ENCODE peak calls at places on chromosomes 2 and 18, in nine cellular contexts. Y is HCT116, W is sigmoid colon, P is endothelial cell of umbilical vein, S is Panc1, V is H1, A is GM12878, H is HepG2, G is breast epithelium. I is an unnamed sample.
A peak's percentile ranks its signal among the peaks of the same experiment; 100 is the strongest.

GRCh38 chr2:24855703-24856102 is 62.5 kb downstream of the CENPO start:
- DNase-seq in V (no peak), S (no peak), Y (no peak), A (no peak), G (no peak), W (peak; percentile 70), P (no peak), H (no peak), I (no peak)

GRCh38 chr2:85012855-85013254 is 41.9 kb downstream of the KCMF1 start:
- DNase-seq in H (no peak), Y (no peak), V (no peak), G (no peak), P (no peak), W (no peak), S (no peak), A (no peak), I (no peak)

GRCh38 chr2:96856776-96857673 is 791 bp downstream of the ANKRD39 start:
- DNase-seq in S (no peak), P (peak; percentile 25), V (no peak), G (no peak), H (peak; percentile 47), W (peak; percentile 78), A (no peak), Y (no peak), I (no peak)

GRCh38 chr2:319059-319600 is 31.2 kb upstream of the ALKAL2 start:
- DNase-seq in P (no peak), S (no peak), A (no peak), Y (no peak), V (no peak), W (no peak), G (no peak), H (no peak), I (no peak)

GRCh38 chr2:10494351-10495066 is 46.4 kb upstream of the ODC1 start:
- DNase-seq in P (no peak), Y (no peak), G (peak; percentile 31), W (no peak), H (no peak), S (no peak), A (no peak), V (no peak), I (no peak)

GRCh38 chr2:30867385-30867784 is 60.1 kb upstream of the CAPN13 start:
- DNase-seq in H (no peak), P (no peak), G (no peak), A (no peak), V (no peak), W (no peak), Y (no peak), S (no peak), I (no peak)

GRCh38 chr2:151691621-151692020 is 42.7 kb downstream of the NEB start:
- DNase-seq in V (no peak), H (no peak), Y (no peak), G (no peak), W (no peak), A (no peak), S (no peak), P (no peak), I (no peak)

GRCh38 chr2:167964650-167965404 is 282.6 kb downstream of the STK39 start:
- DNase-seq in G (no peak), S (no peak), V (no peak), A (no peak), Y (no peak), P (peak; percentile 23), W (no peak), H (peak; percentile 10), I (no peak)

GRCh38 chr2:217691920-217692666 is 310.7 kb downstream of the TNS1 start:
- DNase-seq in Y (no peak), G (no peak), V (no peak), S (no peak), P (no peak), W (peak; percentile 77), A (no peak), H (no peak), I (no peak)

GRCh38 chr2:204982303-204982702 is 437.0 kb downstream of the PARD3B start:
- DNase-seq in G (no peak), A (no peak), S (no peak), P (no peak), W (no peak), Y (no peak), H (no peak), V (no peak), I (no peak)

GRCh38 chr2:63530880-63531279 is 57.4 kb downstream of the WDPCP start:
- DNase-seq in P (no peak), Y (no peak), S (no peak), V (no peak), G (no peak), A (no peak), H (no peak), W (no peak), I (no peak)

GRCh38 chr2:113105047-113105446 is 22.4 kb upstream of the IL1RN start:
- DNase-seq in W (no peak), A (no peak), Y (no peak), P (no peak), S (no peak), V (no peak), H (no peak), G (no peak), I (no peak)

GRCh38 chr18:10343778-10344177 is 110.7 kb upstream of the APCDD1 start:
- DNase-seq in H (no peak), S (no peak), A (no peak), W (peak; percentile 72), P (no peak), V (no peak), Y (no peak), G (no peak), I (no peak)

GRCh38 chr18:75491361-75491760 is 63.9 kb upstream of the SMIM21 start:
- DNase-seq in V (no peak), H (no peak), G (no peak), P (no peak), W (no peak), A (no peak), Y (no peak), S (no peak), I (no peak)

GRCh38 chr2:233093721-233094120 is 33.6 kb downstream of the INPP5D start:
- DNase-seq in S (no peak), G (no peak), P (no peak), W (peak; percentile 38), Y (no peak), A (no peak), H (no peak), V (no peak), I (no peak)

GRCh38 chr2:233089851-233090250 is 29.7 kb downstream of the INPP5D start:
- DNase-seq in W (peak; percentile 55), Y (no peak), G (peak; percentile 42), S (no peak), V (no peak), P (no peak), A (no peak), H (no peak), I (no peak)

GRCh38 chr2:233091595-233092375 is 31.6 kb downstream of the INPP5D start:
- DNase-seq in V (no peak), S (no peak), Y (no peak), W (peak; percentile 36), A (no peak), H (no peak), G (peak; percentile 25), P (no peak), I (no peak)

GRCh38 chr2:233094614-233095013 is 34.5 kb downstream of the INPP5D start:
- DNase-seq in G (peak; percentile 3), H (no peak), P (no peak), Y (no peak), W (peak; percentile 12), V (no peak), S (no peak), A (no peak), I (no peak)

GRCh38 chr2:233092446-233093438 is 32.6 kb downstream of the INPP5D start:
- DNase-seq in A (no peak), H (no peak), S (no peak), W (peak; percentile 30), G (peak; percentile 22), Y (no peak), V (no peak), P (no peak), I (no peak)
- H3K4me1 ChIP-seq in A (peaks cover 58% of the 10 kb centered on the region), H (no peaks in the 10 kb centered on the region), S (no peaks in the 10 kb centered on the region), W (no peaks in the 10 kb centered on the region), G (no peaks in the 10 kb centered on the region), Y (no peaks in the 10 kb centered on the region), V (no peaks in the 10 kb centered on the region), P (no peaks in the 10 kb centered on the region), I (no peaks in the 10 kb centered on the region)

DNA sequence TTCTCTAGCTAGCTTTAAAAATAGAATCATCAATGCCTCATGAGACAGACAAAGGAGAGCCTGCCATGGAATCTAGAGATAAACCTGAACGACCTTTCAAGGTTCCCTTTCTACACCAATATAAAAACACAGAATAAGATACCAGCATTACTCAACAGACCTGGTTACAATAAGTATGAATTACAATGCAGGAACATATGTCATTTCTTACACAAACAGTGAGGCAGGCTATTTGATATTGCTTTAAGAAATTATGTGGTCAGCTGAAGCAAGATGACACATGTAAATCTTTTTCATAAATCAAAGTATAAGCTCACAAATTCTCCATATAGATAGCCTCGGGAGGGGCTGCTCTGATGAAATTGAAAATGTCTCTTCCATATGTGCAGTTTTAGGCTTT is 54.5 kb upstream of the SOS1 start:
- DNase-seq in A (no peak), S (no peak), V (no peak), H (no peak), G (no peak), P (no peak), W (no peak), Y (no peak), I (no peak)
- TF ChIP-seq POLR2AphosphoS5 in A (no peak), S (no peak), V (no peak), H (no peak), G (no peak), P (no peak), W (no peak), Y (no peak), I (no peak)

DNA sequence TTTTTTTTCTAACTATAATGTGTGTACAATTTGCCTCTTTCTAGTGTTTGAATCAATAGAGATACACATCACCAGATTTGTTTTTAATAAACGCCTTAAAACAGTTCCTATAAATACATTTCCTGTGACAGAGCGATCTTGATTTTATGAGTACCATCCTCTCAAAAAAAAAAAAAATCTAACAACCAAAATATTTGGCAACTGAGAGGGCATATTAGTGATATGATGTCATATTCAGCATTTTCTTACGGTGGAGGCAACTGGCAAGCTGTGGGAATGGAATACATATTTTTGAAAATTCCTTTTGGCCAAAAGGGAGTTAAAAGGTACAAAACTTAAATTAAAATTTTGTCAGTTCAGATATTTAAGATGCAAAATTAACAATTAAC is 268.5 kb downstream of the TCF4 start:
- DNase-seq in W (no peak), G (no peak), A (no peak), S (no peak), H (no peak), V (no peak), P (peak; percentile 44), Y (no peak), I (no peak)
- H3K4me3 ChIP-seq in W (peak overlapping the region; percentile 48), G (peak overlapping the region; percentile 76), A (peak overlapping the region; percentile 91), S (no peak overlapping the region), H (no peak overlapping the region), V (no peak overlapping the region), P (no peak overlapping the region), Y (no peak overlapping the region), I (no peak overlapping the region)

DNA sequence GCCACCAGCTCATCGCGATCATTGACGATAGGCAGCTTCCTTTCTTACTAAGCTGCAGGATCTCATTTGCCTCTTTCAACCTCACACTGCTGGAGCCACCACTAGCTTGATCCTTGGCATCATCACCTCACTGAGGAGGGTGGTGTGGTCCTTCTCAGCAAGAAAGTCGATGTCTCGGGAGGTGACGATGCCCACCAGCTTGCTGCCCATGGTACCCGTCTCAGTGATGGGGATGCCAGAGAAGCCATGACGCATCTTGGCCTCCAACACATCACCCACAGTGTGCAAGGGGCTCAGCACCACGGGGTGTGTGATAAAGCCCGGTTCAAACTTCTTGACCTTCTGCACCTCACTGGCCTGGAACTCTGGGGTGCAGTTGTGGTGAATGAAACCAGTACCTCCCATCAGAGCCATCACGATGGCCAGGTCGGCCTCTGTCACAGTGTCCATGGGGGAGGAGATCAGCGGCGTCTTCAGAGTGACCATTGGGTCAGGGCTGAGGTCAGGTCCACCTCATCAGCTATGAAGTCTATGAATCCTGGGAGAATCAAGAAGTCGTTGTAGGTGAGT is 22.5 kb downstream of the CFLAR start:
- DNase-seq in P (no peak), A (no peak), V (no peak), S (no peak), G (no peak), H (no peak), Y (no peak), W (no peak), I (no peak)
- H3K4me1 ChIP-seq in P (peaks cover 26% of the 10 kb centered on the region), A (no peaks in the 10 kb centered on the region), V (no peaks in the 10 kb centered on the region), S (no peaks in the 10 kb centered on the region), G (no peaks in the 10 kb centered on the region), H (no peaks in the 10 kb centered on the region), Y (peaks cover 10% of the 10 kb centered on the region), W (no peaks in the 10 kb centered on the region), I (no peaks in the 10 kb centered on the region)